ENCODE peak calls at places on chromosomes 7 and 10, in five cellular contexts. Z, B, X, J and G are unnamed samples.

GRCh38 chr10:71735709-71736569 is 16.4 kb upstream of the C10orf105 start:
- DNase-seq in J (no peak), Z (no peak), B (peak; percentile 32), X (peak; percentile 77), G (no peak)

GRCh38 chr10:121595321-121595805 is 2.9 kb downstream of the FGFR2 start:
- DNase-seq in X (no peak), B (no peak), Z (no peak), J (no peak), G (no peak)

GRCh38 chr7:8594115-8594514 is 160.7 kb downstream of the NXPH1 start:
- DNase-seq in B (no peak), J (no peak), Z (no peak), X (no peak), G (no peak)

GRCh38 chr10:33216661-33217427 is 117.6 kb downstream of the NRP1 start:
- DNase-seq in J (no peak), B (no peak), X (no peak), Z (no peak), G (no peak)

GRCh38 chr10:14032406-14032998 is 298.2 kb downstream of the FRMD4A start:
- DNase-seq in J (peak; percentile 30), X (peak; percentile 17), Z (peak; percentile 52), B (no peak), G (peak; percentile 16)

GRCh38 chr10:16565604-16566003 is 43.9 kb upstream of the C1QL3 start:
- DNase-seq in J (no peak), X (no peak), B (no peak), Z (no peak), G (no peak)

GRCh38 chr10:114917927-114918672 is 19.9 kb upstream of the TRUB1 start:
- DNase-seq in Z (no peak), B (no peak), J (no peak), X (no peak), G (no peak)

GRCh38 chr10:34407227-34407626 is 407.9 kb downstream of the PARD3 start:
- DNase-seq in B (no peak), Z (no peak), J (peak; percentile 17), X (no peak), G (no peak)

GRCh38 chr10:122154733-122155366 is 116.2 kb upstream of the BTBD16 start:
- DNase-seq in Z (no peak), J (no peak), B (no peak), X (no peak), G (no peak)

GRCh38 chr10:6337382-6337781 is 134.7 kb downstream of the PFKFB3 start:
- DNase-seq in X (no peak), J (no peak), B (no peak), Z (no peak), G (no peak)

GRCh38 chr7:2609001-2609411 is 22.8 kb upstream of the TTYH3 start:
- DNase-seq in X (no peak), B (no peak), Z (no peak), J (no peak), G (no peak)

GRCh38 chr7:158030071-158030470 is 557.6 kb downstream of the PTPRN2 start:
- DNase-seq in Z (no peak), X (no peak), J (no peak), B (no peak), G (no peak)

GRCh38 chr7:158028971-158029370 is 558.7 kb downstream of the PTPRN2 start:
- DNase-seq in B (no peak), J (no peak), Z (no peak), X (no peak), G (no peak)

GRCh38 chr7:158030566-158030965 is 557.1 kb downstream of the PTPRN2 start:
- DNase-seq in Z (no peak), J (no peak), B (no peak), X (no peak), G (no peak)

GRCh38 chr7:158028290-158028941 is 559.2 kb downstream of the PTPRN2 start:
- DNase-seq in J (no peak), Z (no peak), B (no peak), X (no peak), G (no peak)

GRCh38 chr7:158029431-158029938 is 558.1 kb downstream of the PTPRN2 start:
- DNase-seq in J (no peak), Z (no peak), B (no peak), X (no peak), G (no peak)
- H3K9me3 ChIP-seq in J (no peaks in the 10 kb centered on the region), Z (no peaks in the 10 kb centered on the region), B (peaks cover 4% of the 10 kb centered on the region), X (no peaks in the 10 kb centered on the region), G (no peaks in the 10 kb centered on the region)

DNA sequence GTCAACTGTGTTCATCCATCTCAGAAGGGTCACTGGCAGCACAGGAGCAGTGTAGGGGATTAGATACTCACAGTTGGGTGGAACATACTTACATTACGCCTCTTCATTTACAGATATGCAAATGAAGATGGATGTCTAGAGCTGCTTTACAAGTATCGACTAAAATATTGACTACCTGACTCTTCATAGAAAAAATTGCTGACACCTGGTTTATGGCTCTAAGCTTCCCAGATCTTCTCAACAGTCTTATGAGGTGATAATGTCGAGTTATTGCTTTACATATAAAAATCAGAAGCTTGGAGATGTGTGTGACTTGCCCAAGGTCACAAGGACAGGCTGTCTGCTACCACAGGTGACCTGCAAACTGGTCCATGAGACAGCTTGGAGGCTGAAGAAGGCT is 677.2 kb downstream of the TYW1 start:
- DNase-seq in J (no peak), Z (no peak), B (no peak), X (no peak), G (no peak)
- H3K9me3 ChIP-seq in J (peaks cover 47% of the 10 kb centered on the region), Z (no peaks in the 10 kb centered on the region), B (no peaks in the 10 kb centered on the region), X (no peaks in the 10 kb centered on the region), G (no peaks in the 10 kb centered on the region)

DNA sequence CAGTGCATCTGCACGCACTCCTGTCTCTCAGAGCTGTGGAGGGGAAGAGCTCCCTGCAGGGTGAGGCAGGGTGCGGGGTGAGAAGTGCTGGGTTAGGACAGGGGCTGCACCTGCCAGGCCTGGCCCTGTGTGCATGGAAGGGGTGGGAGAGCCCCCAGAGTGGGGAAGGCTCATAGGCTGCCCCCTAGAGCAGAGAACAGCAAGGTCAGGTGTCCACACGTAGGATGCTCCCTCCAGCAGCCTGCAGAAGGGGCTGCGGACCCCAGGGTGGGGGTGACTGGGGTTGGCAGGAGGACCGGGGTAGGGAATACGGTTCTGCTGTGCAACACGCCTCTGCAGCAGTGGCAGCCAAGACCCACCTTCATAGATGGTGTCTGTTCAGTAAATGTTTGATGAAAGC is 208.6 kb downstream of the PTPRN2 start:
- DNase-seq in Z (no peak), B (no peak), X (no peak), J (no peak), G (no peak)
- H3K9me3 ChIP-seq in Z (peaks cover 4% of the 10 kb centered on the region), B (no peaks in the 10 kb centered on the region), X (no peaks in the 10 kb centered on the region), J (no peaks in the 10 kb centered on the region), G (no peaks in the 10 kb centered on the region)

GRCh38 chr7:136309407-136309806 is 332.2 kb upstream of the MTPN start:
- DNase-seq in X (no peak), B (no peak), J (no peak), Z (no peak), G (no peak)
- H3K9me3 ChIP-seq in X (no peaks in the 10 kb centered on the region), B (no peaks in the 10 kb centered on the region), J (peaks cover 44% of the 10 kb centered on the region), Z (peaks cover 12% of the 10 kb centered on the region), G (peaks cover 6% of the 10 kb centered on the region)

DNA sequence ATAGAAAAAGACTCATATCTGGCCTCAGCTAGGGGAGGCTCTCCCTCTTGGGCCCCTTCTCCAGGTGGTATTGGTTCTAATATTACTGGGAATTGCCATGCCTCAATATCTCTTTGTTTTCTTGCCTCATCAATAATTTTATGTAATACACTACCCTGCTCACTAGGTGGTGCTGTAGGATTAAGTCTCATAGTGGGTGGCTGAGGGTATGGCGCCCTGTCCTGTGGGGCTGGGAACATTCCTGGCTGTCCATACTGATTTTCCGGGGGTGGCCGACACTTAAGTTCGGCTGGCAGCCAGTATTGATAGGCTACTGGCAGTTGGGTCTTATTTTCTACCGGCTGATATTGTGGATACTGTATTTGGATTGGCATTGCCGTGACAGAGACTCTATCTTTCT is 9.0 kb upstream of the TAS2R3 start:
- DNase-seq in X (peak; percentile 3), B (no peak), Z (no peak), J (no peak), G (no peak)
- H3K9me3 ChIP-seq in X (peaks cover 5% of the 10 kb centered on the region), B (peaks cover 31% of the 10 kb centered on the region), Z (peaks cover 29% of the 10 kb centered on the region), J (peaks cover 33% of the 10 kb centered on the region), G (peaks cover 19% of the 10 kb centered on the region)

GRCh38 chr7:158076215-158076614 is 511.4 kb downstream of the PTPRN2 start:
- DNase-seq in J (no peak), Z (no peak), B (no peak), X (no peak), G (no peak)

GRCh38 chr7:158077441-158077840 is 510.2 kb downstream of the PTPRN2 start:
- DNase-seq in Z (no peak), B (no peak), X (no peak), J (no peak), G (no peak)

GRCh38 chr7:158076656-158077055 is 511.0 kb downstream of the PTPRN2 start:
- DNase-seq in B (no peak), X (no peak), Z (no peak), J (no peak), G (no peak)

GRCh38 chr7:158080899-158081445 is 506.7 kb downstream of the PTPRN2 start:
- DNase-seq in X (no peak), B (no peak), Z (no peak), J (no peak), G (no peak)

DNA sequence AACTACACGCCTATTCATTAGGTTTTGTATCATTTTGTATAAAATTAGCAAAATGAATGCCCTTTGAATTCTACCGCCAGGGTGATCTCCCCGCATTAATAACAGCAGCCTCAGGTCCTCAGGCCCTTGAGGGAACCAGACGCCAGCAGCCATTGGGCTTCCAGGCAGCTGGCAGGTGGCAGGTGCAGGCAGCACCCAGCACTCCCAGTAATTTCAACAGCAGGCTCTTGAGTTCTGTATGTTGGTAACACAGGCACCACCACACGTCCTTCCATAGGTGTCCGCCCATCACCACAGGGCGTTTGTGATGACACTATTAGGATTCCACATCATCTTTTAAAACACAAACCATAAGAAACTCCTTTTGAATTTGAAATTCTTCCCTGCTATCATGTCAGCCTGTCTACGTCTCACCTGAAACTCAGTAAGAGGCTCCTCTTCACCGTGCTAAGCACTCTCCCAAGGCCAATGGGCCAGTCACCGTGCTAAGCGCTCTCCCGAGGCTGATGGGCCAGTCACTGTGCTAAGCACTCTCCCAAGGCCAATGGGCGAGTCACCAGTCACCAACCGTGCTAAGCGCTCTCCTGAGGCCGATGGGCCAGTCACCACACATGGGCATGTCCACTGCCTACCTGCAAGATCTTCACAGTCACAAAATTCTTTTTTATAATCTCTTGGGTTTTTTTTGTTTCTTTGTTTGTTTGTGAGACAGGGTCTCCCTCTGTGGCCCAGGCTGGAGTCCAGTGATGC is 509.3 kb downstream of the PTPRN2 start:
- DNase-seq in X (no peak), B (no peak), J (no peak), Z (no peak), G (no peak)
- H3K9me3 ChIP-seq in X (no peaks in the 10 kb centered on the region), B (no peaks in the 10 kb centered on the region), J (no peaks in the 10 kb centered on the region), Z (no peaks in the 10 kb centered on the region), G (no peaks in the 10 kb centered on the region)